ENCODE peak calls at places on chromosomes 2 and 18, in seven cellular contexts. D is Panc1; G is CD4-positive, CD25-positive, alpha-beta regulatory T cell; W is GM23248; O is OCI-LY7; L is iPS DF 6.9; Q is Caco-2. N is an unnamed sample. For H3K9me3, the result is how much of the 10 kb centered on the place peaks cover.

GRCh38 chr2:25335971-25336370 is 5.8 kb downstream of the DNMT3A start:
- DNase-seq in D (no peak), G (no peak), W (no peak), O (no peak), L (no peak), Q (no peak), N (no peak)

GRCh38 chr2:135839713-135840112 is 2.7 kb upstream of the LCT start:
- DNase-seq in D (no peak), G (no peak), W (peak), O (no peak), L (no peak), Q (no peak), N (no peak)

GRCh38 chr2:99389371-99389770 is 52.2 kb downstream of the EIF5B start:
- DNase-seq in D (no peak), G (no peak), W (peak), O (no peak), L (no peak), Q (no peak), N (peak)

GRCh38 chr2:234974501-234975385 is 22.9 kb downstream of the SH3BP4 start:
- DNase-seq in D (no peak), G (no peak), W (peak), O (no peak), L (no peak), Q (no peak), N (no peak)

GRCh38 chr2:7692657-7693161 is 775.5 kb downstream of the RNF144A start:
- DNase-seq in D (no peak), G (no peak), W (peak), O (no peak), L (no peak), Q (no peak), N (no peak)

GRCh38 chr2:112483047-112483473 is 1.1 kb downstream of the TTL start:
- DNase-seq in D (no peak), G (no peak), W (peak), O (peak), L (no peak), Q (no peak), N (no peak)

GRCh38 chr2:72037322-72037721 is 110.3 kb downstream of the CYP26B1 start:
- DNase-seq in D (no peak), G (no peak), W (no peak), O (no peak), L (no peak), Q (no peak), N (no peak)

GRCh38 chr2:138059487-138059886 is 95.2 kb downstream of the HNMT start:
- DNase-seq in D (no peak), G (no peak), W (peak), O (no peak), L (no peak), Q (no peak), N (no peak)

GRCh38 chr18:42038936-42039335 is 83.9 kb downstream of the PIK3C3 start:
- DNase-seq in D (no peak), G (no peak), W (peak), O (no peak), L (no peak), Q (no peak), N (no peak)

GRCh38 chr2:136362676-136363390 is 244.9 kb upstream of the CXCR4 start:
- DNase-seq in D (no peak), G (no peak), W (no peak), O (no peak), L (no peak), Q (no peak), N (no peak)

GRCh38 chr18:46639386-46639785 is 17.6 kb downstream of the LOXHD1 start:
- DNase-seq in D (no peak), G (no peak), W (no peak), O (no peak), L (no peak), Q (no peak), N (no peak)

GRCh38 chr2:85266424-85267041 is 61.3 kb downstream of the TGOLN2 start:
- DNase-seq in D (peak), G (peak), W (peak), O (peak), L (peak), Q (peak), N (peak)

GRCh38 chr2:157252529-157252928 is 5.0 kb upstream of the GALNT5 start:
- DNase-seq in D (no peak), G (no peak), W (no peak), O (no peak), L (no peak), Q (no peak), N (no peak)

GRCh38 chr2:50672286-50672685 is 359.6 kb downstream of the NRXN1 start:
- DNase-seq in D (no peak), G (no peak), W (no peak), O (no peak), L (no peak), Q (no peak), N (no peak)

GRCh38 chr2:225122007-225122406 is 79.7 kb upstream of the DOCK10 start:
- DNase-seq in D (no peak), G (no peak), W (no peak), O (peak), L (no peak), Q (peak), N (no peak)

GRCh38 chr18:13809025-13809384 is 14.9 kb upstream of the MC5R start:
- DNase-seq in D (no peak), G (no peak), W (no peak), O (no peak), L (no peak), Q (no peak), N (no peak)

GRCh38 chr18:1438458-1438910 is 533.8 kb downstream of the ADCYAP1 start:
- DNase-seq in D (no peak), G (no peak), W (no peak), O (no peak), L (no peak), Q (no peak), N (no peak)

GRCh38 chr2:191892391-191892790 is 45.5 kb upstream of the CAVIN2 start:
- DNase-seq in D (no peak), G (no peak), W (peak), O (no peak), L (no peak), Q (no peak), N (no peak)

GRCh38 chr2:30522421-30522820 is 75.4 kb downstream of the LCLAT1 start:
- DNase-seq in D (no peak), G (no peak), W (no peak), O (no peak), L (no peak), Q (no peak), N (no peak)

GRCh38 chr18:31301201-31301655 is 16.7 kb upstream of the DSG1 start:
- DNase-seq in D (no peak), G (no peak), W (no peak), O (no peak), L (peak), Q (peak), N (no peak)

GRCh38 chr2:64404002-64404731 is 49.8 kb upstream of the LGALSL start:
- DNase-seq in D (no peak), G (no peak), W (peak), O (no peak), L (peak), Q (no peak), N (peak)

GRCh38 chr2:223787358-223787757 is 50.0 kb downstream of the AP1S3 start:
- DNase-seq in D (no peak), G (no peak), W (no peak), O (peak), L (no peak), Q (no peak), N (no peak)

GRCh38 chr18:79687806-79688205 is 8.2 kb downstream of the CTDP1 start:
- DNase-seq in D (no peak), G (no peak), W (peak), O (no peak), L (no peak), Q (no peak), N (no peak)

GRCh38 chr2:234178309-234179030 is 128.0 kb downstream of the SPP2 start:
- DNase-seq in D (no peak), G (no peak), W (peak), O (no peak), L (no peak), Q (no peak), N (no peak)

GRCh38 chr2:9652898-9653479 is 22.2 kb upstream of the YWHAQ start:
- DNase-seq in D (no peak), G (no peak), W (no peak), O (no peak), L (no peak), Q (no peak), N (no peak)

GRCh38 chr18:58438984-58439311 is 189.9 kb downstream of the ALPK2 start:
- DNase-seq in D (no peak), G (no peak), W (peak), O (no peak), L (no peak), Q (no peak), N (no peak)

GRCh38 chr2:63055510-63056308 is 5.1 kb downstream of the OTX1 start:
- DNase-seq in D (no peak), G (no peak), W (peak), O (no peak), L (no peak), Q (peak), N (no peak)

GRCh38 chr2:144995482-144995881 is 475.6 kb upstream of the ZEB2 start:
- DNase-seq in D (no peak), G (no peak), W (peak), O (no peak), L (no peak), Q (no peak), N (no peak)

GRCh38 chr2:69585855-69586560 is 57.5 kb downstream of the AAK1 start:
- DNase-seq in D (no peak), G (no peak), W (no peak), O (no peak), L (no peak), Q (no peak), N (no peak)

DNA sequence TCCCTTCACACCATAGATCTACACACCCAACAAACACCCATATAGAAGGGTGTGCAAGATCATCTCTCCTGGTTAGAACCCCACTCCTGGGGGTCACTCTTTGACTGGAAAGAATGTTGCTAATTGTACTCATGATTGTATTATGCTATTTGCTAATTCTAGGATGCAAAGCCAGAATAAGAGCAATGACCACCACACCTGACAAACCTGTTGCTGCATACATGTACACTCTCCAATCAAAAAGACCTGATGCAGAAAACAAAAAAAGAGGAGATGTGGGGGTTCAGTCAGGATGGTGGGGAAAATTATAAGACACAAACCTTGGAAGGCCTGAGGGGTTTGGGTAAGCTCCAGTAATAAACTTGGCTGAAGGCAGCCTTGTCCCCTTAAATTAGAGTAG is 36.9 kb upstream of the PDK1 start:
- DNase-seq in D (no peak), G (no peak), W (no peak), O (no peak), L (no peak), Q (no peak), N (no peak)
- H3K9me3 ChIP-seq in D (under half), G (under half), W (under half), O (under half), L (under half), Q (under half), N (under half)

GRCh38 chr2:205364261-205364660 is 318.0 kb upstream of the NRP2 start:
- DNase-seq in D (no peak), G (no peak), W (no peak), O (no peak), L (no peak), Q (no peak), N (no peak)
- H3K4me3 ChIP-seq in D (no peak), G (no peak), W (no peak), O (no peak), L (no peak), Q (no peak), N (no peak)

GRCh38 chr18:44712025-44712424 is 31.3 kb downstream of the SETBP1 start:
- DNase-seq in D (no peak), G (no peak), W (no peak), O (no peak), L (no peak), Q (no peak), N (no peak)

GRCh38 chr18:44715841-44716240 is 35.2 kb downstream of the SETBP1 start:
- DNase-seq in D (no peak), G (no peak), W (peak), O (no peak), L (no peak), Q (no peak), N (no peak)

GRCh38 chr18:44715245-44715644 is 34.6 kb downstream of the SETBP1 start:
- DNase-seq in D (no peak), G (no peak), W (peak), O (no peak), L (no peak), Q (no peak), N (no peak)

GRCh38 chr18:44714376-44714775 is 33.7 kb downstream of the SETBP1 start:
- DNase-seq in D (no peak), G (no peak), W (no peak), O (no peak), L (no peak), Q (no peak), N (no peak)

DNA sequence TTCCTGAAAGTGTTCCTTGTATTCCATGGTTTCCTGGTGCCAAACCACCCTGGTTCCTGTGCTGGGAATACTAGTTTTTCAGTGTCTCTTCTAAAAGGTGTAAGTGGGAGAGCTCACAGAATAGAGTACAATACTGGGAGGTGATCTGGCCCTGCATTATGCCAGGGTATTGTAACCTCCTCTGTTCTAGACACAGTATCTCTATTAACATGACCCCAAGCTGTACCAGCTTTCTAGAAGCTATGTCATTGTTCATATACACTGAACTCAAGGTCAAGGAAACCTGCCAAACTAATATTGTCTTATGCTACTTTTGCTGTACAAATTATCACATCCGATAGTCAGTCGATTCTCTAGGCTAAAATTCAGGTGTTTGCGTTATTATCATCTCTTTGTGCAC is 32.7 kb downstream of the SETBP1 start:
- DNase-seq in D (no peak), G (no peak), W (no peak), O (no peak), L (no peak), Q (no peak), N (no peak)
- H3K9me3 ChIP-seq in D (under half), G (under half), W (under half), O (under half), L (under half), Q (under half), N (under half)

GRCh38 chr2:172109256-172109655 is 6.6 kb upstream of the DLX2 start:
- DNase-seq in D (no peak), G (no peak), W (no peak), O (no peak), L (no peak), Q (no peak), N (no peak)

GRCh38 chr2:172108587-172108930 is 5.9 kb upstream of the DLX2 start:
- DNase-seq in D (no peak), G (no peak), W (no peak), O (no peak), L (no peak), Q (no peak), N (no peak)

GRCh38 chr2:172106128-172106961 is 3.6 kb upstream of the DLX2 start:
- DNase-seq in D (no peak), G (no peak), W (peak), O (no peak), L (no peak), Q (peak), N (no peak)

GRCh38 chr2:172107690-172108586 is 5.2 kb upstream of the DLX2 start:
- DNase-seq in D (no peak), G (no peak), W (peak), O (no peak), L (no peak), Q (no peak), N (no peak)

DNA sequence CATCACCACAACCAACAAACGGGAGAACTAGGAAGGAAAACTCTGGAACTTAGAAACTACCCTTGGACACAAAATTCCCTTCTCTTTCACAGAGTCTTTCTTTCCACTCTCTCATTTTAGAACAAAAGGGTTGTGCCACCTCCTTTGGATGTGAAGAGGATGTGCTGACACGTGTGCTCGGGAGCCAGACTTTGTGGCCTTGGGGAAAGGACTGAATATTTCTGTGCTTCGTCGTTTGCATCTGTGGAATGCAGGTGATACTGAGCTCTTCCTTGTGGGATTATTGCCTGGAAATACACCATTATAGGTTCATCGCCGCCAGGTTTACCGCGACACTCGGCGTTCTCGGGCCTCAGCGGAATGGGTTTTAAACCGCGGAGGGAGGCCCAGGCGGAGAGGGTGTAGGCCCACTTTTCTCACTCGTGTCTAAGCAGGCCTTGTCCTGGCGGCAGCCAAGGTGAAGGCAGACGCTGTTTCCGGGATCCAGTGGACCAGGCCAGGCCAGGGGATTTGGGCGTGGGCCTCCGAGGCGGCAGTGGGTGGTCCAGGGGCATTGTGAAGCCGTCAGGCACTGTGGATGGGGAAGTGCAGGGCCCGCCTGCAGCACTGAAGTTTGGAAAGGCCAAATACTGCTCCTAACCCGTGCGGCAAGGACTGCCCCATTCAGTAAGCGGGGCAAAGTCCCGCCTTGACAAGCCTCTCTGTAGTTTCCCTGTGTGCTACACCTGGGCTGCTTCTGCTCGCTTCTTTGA is 7.1 kb upstream of the DLX2 start:
- DNase-seq in D (no peak), G (no peak), W (no peak), O (no peak), L (no peak), Q (no peak), N (no peak)
- H3K4me3 ChIP-seq in D (no peak), G (no peak), W (no peak), O (no peak), L (peak), Q (no peak), N (no peak)

DNA sequence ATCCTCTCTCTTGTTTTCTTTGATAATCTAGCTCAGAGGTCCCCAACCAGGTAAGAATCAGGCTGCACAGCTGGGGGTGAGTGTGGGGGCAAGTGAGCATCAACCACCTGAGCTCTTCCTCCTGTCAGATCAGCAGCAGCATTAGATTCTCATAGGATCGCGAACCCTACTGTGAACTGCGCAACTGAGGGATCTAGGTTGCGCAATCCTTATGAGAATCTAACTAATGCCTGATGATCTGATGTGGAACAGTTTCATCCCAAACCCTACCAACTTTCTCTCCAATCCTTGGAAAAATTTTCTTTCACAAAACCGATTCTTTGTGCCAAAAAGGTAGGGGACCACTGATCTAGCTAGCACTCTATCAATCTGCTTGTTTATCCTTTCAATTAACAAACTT is 678.3 kb downstream of the CBLN2 start:
- DNase-seq in D (no peak), G (no peak), W (no peak), O (no peak), L (no peak), Q (no peak), N (no peak)
- H3K9me3 ChIP-seq in D (under half), G (under half), W (under half), O (under half), L (under half), Q (under half), N (under half)

DNA sequence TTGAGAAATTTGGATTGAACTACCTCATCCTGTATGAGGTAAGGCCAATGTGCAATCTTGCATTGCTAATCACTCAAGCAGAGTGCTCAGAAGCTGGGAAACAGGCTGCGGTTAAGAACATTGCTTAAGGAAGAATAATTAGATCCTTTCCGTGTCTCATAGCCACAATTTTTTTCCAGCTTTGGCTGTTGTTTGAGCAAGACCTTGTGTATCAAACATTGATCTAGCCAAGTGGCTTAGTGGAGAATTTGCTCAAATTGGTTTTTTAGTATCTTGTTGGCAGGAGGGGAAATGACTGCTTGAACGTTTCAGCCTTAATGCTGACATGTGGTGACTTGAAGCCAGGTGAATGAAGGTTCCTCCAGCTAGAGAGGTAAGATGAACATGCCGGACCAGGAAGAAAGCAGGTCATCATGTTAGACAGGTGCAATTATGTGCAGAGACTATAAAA is 98.7 kb upstream of the CYP1B1 start:
- DNase-seq in D (no peak), G (no peak), W (peak), O (no peak), L (no peak), Q (no peak), N (no peak)
- H3K4me3 ChIP-seq in D (no peak), G (no peak), W (no peak), O (no peak), L (no peak), Q (no peak), N (no peak)

GRCh38 chr18:21096760-21097159 is 14.9 kb downstream of the ROCK1 start:
- DNase-seq in D (no peak), G (no peak), W (no peak), O (no peak), L (no peak), Q (no peak), N (no peak)
- H3K9me3 ChIP-seq in D (under half), G (under half), W (under half), O (under half), L (under half), Q (under half), N (under half)

N was measured in heart right ventricle.